ENCODE peak calls at places on chromosomes 2 and 18, in six cellular contexts. One of them, this sample, is unnamed.

GRCh38 chr2:148922776-148923175 is 47.7 kb downstream of the KIF5C start:
- DNase-seq in GM06990: no peak
- DNase-seq in IMR-90: no peak
- DNase-seq in heart left ventricle: no peak
- DNase-seq in AG10803: no peak
- DNase-seq in Panc1: no peak
- DNase-seq in this sample: no peak

GRCh38 chr2:197952540-197953202 is 148.3 kb downstream of the PLCL1 start:
- DNase-seq in GM06990: peak
- DNase-seq in IMR-90: no peak
- DNase-seq in heart left ventricle: no peak
- DNase-seq in AG10803: no peak
- DNase-seq in Panc1: no peak
- DNase-seq in this sample: peak

GRCh38 chr2:96374211-96374951 is 38.8 kb downstream of the NCAPH start:
- DNase-seq in GM06990: no peak
- DNase-seq in IMR-90: peak
- DNase-seq in heart left ventricle: no peak
- DNase-seq in AG10803: no peak
- DNase-seq in Panc1: no peak
- DNase-seq in this sample: no peak

GRCh38 chr18:26700201-26700600 is 151.8 kb upstream of the KCTD1 start:
- DNase-seq in GM06990: no peak
- DNase-seq in IMR-90: no peak
- DNase-seq in heart left ventricle: no peak
- DNase-seq in AG10803: no peak
- DNase-seq in Panc1: no peak
- DNase-seq in this sample: peak

GRCh38 chr2:11767779-11768178 is 21.3 kb downstream of the LPIN1 start:
- DNase-seq in GM06990: no peak
- DNase-seq in IMR-90: no peak
- DNase-seq in heart left ventricle: no peak
- DNase-seq in AG10803: no peak
- DNase-seq in Panc1: no peak
- DNase-seq in this sample: no peak

GRCh38 chr2:21787931-21788330 is 664.2 kb downstream of the TDRD15 start:
- DNase-seq in GM06990: no peak
- DNase-seq in IMR-90: peak
- DNase-seq in heart left ventricle: no peak
- DNase-seq in AG10803: no peak
- DNase-seq in Panc1: no peak
- DNase-seq in this sample: no peak

GRCh38 chr2:54384301-54385035 is 71.7 kb upstream of the SPTBN1 start:
- DNase-seq in GM06990: no peak
- DNase-seq in IMR-90: no peak
- DNase-seq in heart left ventricle: no peak
- DNase-seq in AG10803: no peak
- DNase-seq in Panc1: no peak
- DNase-seq in this sample: no peak

GRCh38 chr2:174951746-174952145 is 53.4 kb downstream of the CHN1 start:
- DNase-seq in GM06990: no peak
- DNase-seq in IMR-90: peak
- DNase-seq in heart left ventricle: no peak
- DNase-seq in AG10803: peak
- DNase-seq in Panc1: no peak
- DNase-seq in this sample: no peak

GRCh38 chr2:181070119-181070833 is 89.9 kb downstream of the UBE2E3 start:
- DNase-seq in GM06990: no peak
- DNase-seq in IMR-90: peak
- DNase-seq in heart left ventricle: no peak
- DNase-seq in AG10803: peak
- DNase-seq in Panc1: no peak
- DNase-seq in this sample: no peak

GRCh38 chr2:28233070-28233718 is 159.5 kb upstream of the FOSL2 start:
- DNase-seq in GM06990: no peak
- DNase-seq in IMR-90: peak
- DNase-seq in heart left ventricle: no peak
- DNase-seq in AG10803: peak
- DNase-seq in Panc1: no peak
- DNase-seq in this sample: no peak

GRCh38 chr2:110116033-110116710 is 550 bp upstream of the MALL start:
- DNase-seq in GM06990: no peak
- DNase-seq in IMR-90: peak
- DNase-seq in heart left ventricle: peak
- DNase-seq in AG10803: peak
- DNase-seq in Panc1: no peak
- DNase-seq in this sample: no peak

GRCh38 chr2:26970244-26970927 is at the start of gene MAPRE3:
- DNase-seq in GM06990: peak
- DNase-seq in IMR-90: peak
- DNase-seq in heart left ventricle: peak
- DNase-seq in AG10803: peak
- DNase-seq in Panc1: peak
- DNase-seq in this sample: peak

GRCh38 chr18:58727776-58728500 is 56.7 kb downstream of the MALT1 start:
- DNase-seq in GM06990: no peak
- DNase-seq in IMR-90: peak
- DNase-seq in heart left ventricle: no peak
- DNase-seq in AG10803: peak
- DNase-seq in Panc1: no peak
- DNase-seq in this sample: no peak

GRCh38 chr2:7014201-7014640 is 97.0 kb downstream of the RNF144A start:
- DNase-seq in GM06990: no peak
- DNase-seq in IMR-90: no peak
- DNase-seq in heart left ventricle: no peak
- DNase-seq in AG10803: peak
- DNase-seq in Panc1: no peak
- DNase-seq in this sample: peak
- TF ChIP-seq CTCF in GM06990: peak
- TF ChIP-seq CTCF in IMR-90: no peak
- TF ChIP-seq CTCF in heart left ventricle: peak
- TF ChIP-seq CTCF in AG10803: peak
- TF ChIP-seq CTCF in Panc1: peak
- TF ChIP-seq CTCF in this sample: peak

GRCh38 chr2:172924070-172924469 is 151.6 kb upstream of the MAP3K20 start:
- DNase-seq in GM06990: no peak
- DNase-seq in IMR-90: no peak
- DNase-seq in heart left ventricle: no peak
- DNase-seq in AG10803: no peak
- DNase-seq in Panc1: no peak
- DNase-seq in this sample: no peak

GRCh38 chr2:172919732-172920131 is 155.9 kb upstream of the MAP3K20 start:
- DNase-seq in GM06990: no peak
- DNase-seq in IMR-90: no peak
- DNase-seq in heart left ventricle: no peak
- DNase-seq in AG10803: no peak
- DNase-seq in Panc1: no peak
- DNase-seq in this sample: peak

GRCh38 chr2:172925600-172925999 is 150.0 kb upstream of the MAP3K20 start:
- DNase-seq in GM06990: no peak
- DNase-seq in IMR-90: no peak
- DNase-seq in heart left ventricle: no peak
- DNase-seq in AG10803: no peak
- DNase-seq in Panc1: no peak
- DNase-seq in this sample: no peak

GRCh38 chr2:172921538-172922236 is 154.0 kb upstream of the MAP3K20 start:
- DNase-seq in GM06990: no peak
- DNase-seq in IMR-90: peak
- DNase-seq in heart left ventricle: no peak
- DNase-seq in AG10803: peak
- DNase-seq in Panc1: no peak
- DNase-seq in this sample: no peak

DNA sequence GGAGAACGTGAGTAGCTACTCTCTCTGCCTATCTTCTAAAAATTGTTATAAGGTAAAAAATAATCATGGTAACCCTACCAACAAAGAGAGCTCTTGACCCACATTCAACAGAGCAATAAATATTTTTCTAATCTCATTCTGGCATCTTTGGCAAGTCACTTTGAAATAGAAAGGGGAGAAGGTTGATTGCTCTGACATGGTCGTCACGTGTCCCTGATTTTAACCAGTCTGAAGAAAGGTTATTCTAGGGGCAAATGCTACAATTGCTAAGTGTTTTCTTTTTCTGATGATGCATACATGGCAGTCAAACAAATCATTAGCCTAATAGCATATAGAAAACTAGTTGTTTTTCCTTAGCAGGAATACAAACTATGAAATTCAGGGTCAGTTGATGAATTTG is 153.4 kb upstream of the MAP3K20 start:
- DNase-seq in GM06990: no peak
- DNase-seq in IMR-90: no peak
- DNase-seq in heart left ventricle: no peak
- DNase-seq in AG10803: no peak
- DNase-seq in Panc1: no peak
- DNase-seq in this sample: no peak
- TF ChIP-seq CTCF in GM06990: no peak
- TF ChIP-seq CTCF in IMR-90: no peak
- TF ChIP-seq CTCF in heart left ventricle: no peak
- TF ChIP-seq CTCF in AG10803: no peak
- TF ChIP-seq CTCF in Panc1: no peak
- TF ChIP-seq CTCF in this sample: no peak

GRCh38 chr2:18690342-18690741 is 101.0 kb upstream of the NT5C1B start:
- DNase-seq in GM06990: no peak
- DNase-seq in IMR-90: no peak
- DNase-seq in heart left ventricle: no peak
- DNase-seq in AG10803: no peak
- DNase-seq in Panc1: no peak
- DNase-seq in this sample: no peak
- TF ChIP-seq CTCF in GM06990: peak
- TF ChIP-seq CTCF in IMR-90: no peak
- TF ChIP-seq CTCF in heart left ventricle: no peak
- TF ChIP-seq CTCF in AG10803: no peak
- TF ChIP-seq CTCF in Panc1: peak
- TF ChIP-seq CTCF in this sample: no peak

DNA sequence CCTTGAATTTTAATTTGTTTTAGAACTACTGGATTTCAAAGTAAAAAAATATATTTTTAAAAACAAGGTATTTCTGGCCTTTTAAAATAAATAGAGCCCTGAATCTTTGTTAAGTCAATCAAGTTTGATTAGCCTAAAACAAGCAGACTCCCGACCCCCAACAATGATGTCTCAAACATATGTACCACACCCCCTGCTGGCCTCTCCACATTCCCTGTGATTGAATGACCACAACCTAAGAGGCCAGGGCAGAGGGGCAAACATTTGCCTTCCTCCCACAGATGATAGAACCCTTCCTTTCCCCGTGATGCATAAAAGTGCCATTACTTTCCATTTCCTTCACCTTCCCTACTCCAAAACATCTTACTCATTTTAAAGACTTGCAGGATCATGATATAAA is 130.9 kb downstream of the STK39 start:
- DNase-seq in GM06990: no peak
- DNase-seq in IMR-90: peak
- DNase-seq in heart left ventricle: no peak
- DNase-seq in AG10803: no peak
- DNase-seq in Panc1: no peak
- DNase-seq in this sample: no peak
- TF ChIP-seq CTCF in GM06990: no peak
- TF ChIP-seq CTCF in IMR-90: peak
- TF ChIP-seq CTCF in heart left ventricle: no peak
- TF ChIP-seq CTCF in AG10803: peak
- TF ChIP-seq CTCF in Panc1: peak
- TF ChIP-seq CTCF in this sample: no peak

GRCh38 chr2:42077343-42077742 is 29.5 kb downstream of the PKDCC start:
- DNase-seq in GM06990: no peak
- DNase-seq in IMR-90: no peak
- DNase-seq in heart left ventricle: no peak
- DNase-seq in AG10803: no peak
- DNase-seq in Panc1: no peak
- DNase-seq in this sample: no peak
- TF ChIP-seq CTCF in GM06990: no peak
- TF ChIP-seq CTCF in IMR-90: no peak
- TF ChIP-seq CTCF in heart left ventricle: no peak
- TF ChIP-seq CTCF in AG10803: peak
- TF ChIP-seq CTCF in Panc1: no peak
- TF ChIP-seq CTCF in this sample: no peak

DNA sequence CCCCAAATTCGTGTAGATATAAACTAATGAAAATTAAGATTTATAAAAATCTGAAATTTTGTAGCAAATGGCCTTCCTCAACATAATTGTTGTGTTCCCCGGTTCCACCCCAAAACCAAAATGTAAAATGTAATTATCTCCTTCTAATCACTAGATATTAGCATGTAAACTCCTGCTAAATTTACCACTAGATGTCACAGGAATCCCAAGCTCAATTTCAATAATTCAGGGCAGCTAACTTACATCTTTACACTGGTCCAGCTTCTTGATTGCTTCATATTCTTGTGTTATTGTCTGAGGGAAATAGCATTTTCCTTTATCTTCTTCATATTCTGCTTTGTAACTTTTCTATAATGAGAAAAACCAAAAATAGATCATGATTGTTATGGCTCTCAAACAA is 42.7 kb downstream of the NEB start:
- DNase-seq in GM06990: no peak
- DNase-seq in IMR-90: no peak
- DNase-seq in heart left ventricle: no peak
- DNase-seq in AG10803: peak
- DNase-seq in Panc1: no peak
- DNase-seq in this sample: no peak
- TF ChIP-seq CTCF in GM06990: peak
- TF ChIP-seq CTCF in IMR-90: no peak
- TF ChIP-seq CTCF in heart left ventricle: no peak
- TF ChIP-seq CTCF in AG10803: no peak
- TF ChIP-seq CTCF in Panc1: no peak
- TF ChIP-seq CTCF in this sample: no peak

GRCh38 chr2:95023222-95023597 is 2.3 kb upstream of the MAL start:
- DNase-seq in GM06990: no peak
- DNase-seq in IMR-90: no peak
- DNase-seq in heart left ventricle: no peak
- DNase-seq in AG10803: no peak
- DNase-seq in Panc1: no peak
- DNase-seq in this sample: peak
- TF ChIP-seq CTCF in GM06990: peak
- TF ChIP-seq CTCF in IMR-90: no peak
- TF ChIP-seq CTCF in heart left ventricle: no peak
- TF ChIP-seq CTCF in AG10803: no peak
- TF ChIP-seq CTCF in Panc1: no peak
- TF ChIP-seq CTCF in this sample: peak